ENCODE peak calls at places on chromosomes 1 and 21, in seven cellular contexts. One of them, this sample, is unnamed.

GRCh38 chr1:7441442-7441841 is 329.7 kb upstream of the VAMP3 start:
- DNase-seq in astrocyte of the spinal cord: no peak
- DNase-seq in omental fat pad: no peak
- DNase-seq in cardiac fibroblast: no peak
- DNase-seq in GM23338: no peak
- DNase-seq in fibroblast of the aortic adventitia: no peak
- DNase-seq in GM12864: no peak
- DNase-seq in this sample: no peak

GRCh38 chr1:242468749-242469148 is 55.7 kb downstream of the PLD5 start:
- DNase-seq in omental fat pad: no peak
- DNase-seq in astrocyte of the spinal cord: peak
- DNase-seq in fibroblast of the aortic adventitia: no peak
- DNase-seq in GM12864: no peak
- DNase-seq in cardiac fibroblast: no peak
- DNase-seq in GM23338: no peak
- DNase-seq in this sample: no peak

GRCh38 chr1:25611843-25612242 is 4.7 kb upstream of the MAN1C1 start:
- DNase-seq in GM23338: no peak
- DNase-seq in astrocyte of the spinal cord: no peak
- DNase-seq in fibroblast of the aortic adventitia: no peak
- DNase-seq in cardiac fibroblast: no peak
- DNase-seq in GM12864: no peak
- DNase-seq in omental fat pad: no peak
- DNase-seq in this sample: no peak

GRCh38 chr1:229225331-229225782 is 45.6 kb upstream of the RAB4A start:
- DNase-seq in omental fat pad: no peak
- DNase-seq in cardiac fibroblast: no peak
- DNase-seq in astrocyte of the spinal cord: no peak
- DNase-seq in GM12864: no peak
- DNase-seq in GM23338: no peak
- DNase-seq in fibroblast of the aortic adventitia: no peak
- DNase-seq in this sample: no peak

GRCh38 chr1:66452162-66452561 is 81.8 kb upstream of the SGIP1 start:
- DNase-seq in fibroblast of the aortic adventitia: no peak
- DNase-seq in GM12864: no peak
- DNase-seq in GM23338: no peak
- DNase-seq in astrocyte of the spinal cord: no peak
- DNase-seq in omental fat pad: no peak
- DNase-seq in cardiac fibroblast: no peak
- DNase-seq in this sample: no peak

GRCh38 chr1:241240084-241240483 is 116.9 kb downstream of the RGS7 start:
- DNase-seq in GM12864: no peak
- DNase-seq in astrocyte of the spinal cord: peak
- DNase-seq in omental fat pad: no peak
- DNase-seq in GM23338: no peak
- DNase-seq in cardiac fibroblast: peak
- DNase-seq in fibroblast of the aortic adventitia: no peak
- DNase-seq in this sample: no peak

GRCh38 chr1:182552527-182552926 is 36.5 kb downstream of the RNASEL start:
- DNase-seq in GM12864: no peak
- DNase-seq in omental fat pad: no peak
- DNase-seq in cardiac fibroblast: peak
- DNase-seq in astrocyte of the spinal cord: no peak
- DNase-seq in fibroblast of the aortic adventitia: no peak
- DNase-seq in GM23338: no peak
- DNase-seq in this sample: no peak

GRCh38 chr1:20785907-20786309 is 1.2 kb downstream of the HP1BP3 start:
- DNase-seq in astrocyte of the spinal cord: peak
- DNase-seq in omental fat pad: no peak
- DNase-seq in cardiac fibroblast: no peak
- DNase-seq in fibroblast of the aortic adventitia: no peak
- DNase-seq in GM12864: no peak
- DNase-seq in GM23338: no peak
- DNase-seq in this sample: peak

GRCh38 chr1:38500352-38500751 is 359.2 kb downstream of the RRAGC start:
- DNase-seq in fibroblast of the aortic adventitia: peak
- DNase-seq in GM23338: no peak
- DNase-seq in cardiac fibroblast: no peak
- DNase-seq in astrocyte of the spinal cord: no peak
- DNase-seq in omental fat pad: no peak
- DNase-seq in GM12864: no peak
- DNase-seq in this sample: no peak

GRCh38 chr1:33341190-33341589 is 20.3 kb upstream of the A3GALT2 start:
- DNase-seq in GM23338: no peak
- DNase-seq in astrocyte of the spinal cord: no peak
- DNase-seq in omental fat pad: no peak
- DNase-seq in GM12864: no peak
- DNase-seq in cardiac fibroblast: no peak
- DNase-seq in fibroblast of the aortic adventitia: no peak
- DNase-seq in this sample: no peak

GRCh38 chr1:55034476-55035133 is 4.7 kb upstream of the PCSK9 start:
- DNase-seq in fibroblast of the aortic adventitia: no peak
- DNase-seq in omental fat pad: no peak
- DNase-seq in GM12864: no peak
- DNase-seq in GM23338: no peak
- DNase-seq in astrocyte of the spinal cord: no peak
- DNase-seq in cardiac fibroblast: no peak
- DNase-seq in this sample: no peak

GRCh38 chr1:204742676-204743075 is 57.1 kb upstream of the LRRN2 start:
- DNase-seq in GM23338: no peak
- DNase-seq in GM12864: no peak
- DNase-seq in astrocyte of the spinal cord: no peak
- DNase-seq in fibroblast of the aortic adventitia: no peak
- DNase-seq in cardiac fibroblast: no peak
- DNase-seq in omental fat pad: no peak
- DNase-seq in this sample: no peak

GRCh38 chr1:35222322-35223108 is 29.6 kb upstream of the SFPQ start:
- DNase-seq in fibroblast of the aortic adventitia: peak
- DNase-seq in GM12864: no peak
- DNase-seq in cardiac fibroblast: peak
- DNase-seq in GM23338: no peak
- DNase-seq in astrocyte of the spinal cord: no peak
- DNase-seq in omental fat pad: no peak
- DNase-seq in this sample: no peak

GRCh38 chr21:29261555-29262540 is 36.9 kb upstream of the BACH1 start:
- DNase-seq in cardiac fibroblast: no peak
- DNase-seq in GM23338: no peak
- DNase-seq in fibroblast of the aortic adventitia: no peak
- DNase-seq in astrocyte of the spinal cord: no peak
- DNase-seq in GM12864: no peak
- DNase-seq in omental fat pad: no peak
- DNase-seq in this sample: no peak

GRCh38 chr1:112840631-112841624 is 115.1 kb downstream of the SLC16A1 start:
- DNase-seq in omental fat pad: no peak
- DNase-seq in cardiac fibroblast: peak
- DNase-seq in fibroblast of the aortic adventitia: no peak
- DNase-seq in GM23338: no peak
- DNase-seq in GM12864: peak
- DNase-seq in astrocyte of the spinal cord: no peak
- DNase-seq in this sample: peak

GRCh38 chr1:67062412-67062811 is 8.5 kb upstream of the SLC35D1 start:
- DNase-seq in cardiac fibroblast: no peak
- DNase-seq in astrocyte of the spinal cord: no peak
- DNase-seq in GM12864: no peak
- DNase-seq in fibroblast of the aortic adventitia: no peak
- DNase-seq in omental fat pad: no peak
- DNase-seq in GM23338: no peak
- DNase-seq in this sample: no peak

GRCh38 chr1:85133565-85134159 is 67.2 kb downstream of the SYDE2 start:
- DNase-seq in omental fat pad: no peak
- DNase-seq in cardiac fibroblast: no peak
- DNase-seq in GM23338: peak
- DNase-seq in fibroblast of the aortic adventitia: peak
- DNase-seq in GM12864: no peak
- DNase-seq in astrocyte of the spinal cord: no peak
- DNase-seq in this sample: no peak

GRCh38 chr1:109134423-109134822 is 20.5 kb downstream of the ELAPOR1 start:
- DNase-seq in fibroblast of the aortic adventitia: no peak
- DNase-seq in GM12864: no peak
- DNase-seq in GM23338: no peak
- DNase-seq in omental fat pad: no peak
- DNase-seq in cardiac fibroblast: no peak
- DNase-seq in astrocyte of the spinal cord: no peak
- DNase-seq in this sample: peak

GRCh38 chr21:33403128-33403785 is at the start of gene IFNGR2:
- DNase-seq in omental fat pad: no peak
- DNase-seq in GM23338: peak
- DNase-seq in fibroblast of the aortic adventitia: no peak
- DNase-seq in GM12864: no peak
- DNase-seq in cardiac fibroblast: no peak
- DNase-seq in astrocyte of the spinal cord: no peak
- DNase-seq in this sample: peak

GRCh38 chr1:169048043-169048442 is 58.4 kb upstream of the ATP1B1 start:
- DNase-seq in cardiac fibroblast: no peak
- DNase-seq in astrocyte of the spinal cord: no peak
- DNase-seq in GM23338: no peak
- DNase-seq in omental fat pad: no peak
- DNase-seq in GM12864: no peak
- DNase-seq in fibroblast of the aortic adventitia: no peak
- DNase-seq in this sample: no peak

GRCh38 chr21:45524756-45525152 is 17.5 kb downstream of the SLC19A1 start:
- DNase-seq in GM23338: no peak
- DNase-seq in omental fat pad: no peak
- DNase-seq in astrocyte of the spinal cord: no peak
- DNase-seq in cardiac fibroblast: no peak
- DNase-seq in fibroblast of the aortic adventitia: no peak
- DNase-seq in GM12864: no peak
- DNase-seq in this sample: no peak

GRCh38 chr1:50735443-50735842 is 224.6 kb downstream of the FAF1 start:
- DNase-seq in astrocyte of the spinal cord: peak
- DNase-seq in GM23338: peak
- DNase-seq in cardiac fibroblast: peak
- DNase-seq in omental fat pad: no peak
- DNase-seq in GM12864: no peak
- DNase-seq in fibroblast of the aortic adventitia: peak
- DNase-seq in this sample: no peak

GRCh38 chr1:79079770-79080169 is 73.2 kb upstream of the ADGRL4 start:
- DNase-seq in GM12864: no peak
- DNase-seq in fibroblast of the aortic adventitia: peak
- DNase-seq in omental fat pad: no peak
- DNase-seq in GM23338: peak
- DNase-seq in astrocyte of the spinal cord: peak
- DNase-seq in cardiac fibroblast: peak
- DNase-seq in this sample: no peak

GRCh38 chr1:229129306-229130027 is 141.4 kb upstream of the RAB4A start:
- DNase-seq in omental fat pad: no peak
- DNase-seq in fibroblast of the aortic adventitia: no peak
- DNase-seq in cardiac fibroblast: no peak
- DNase-seq in astrocyte of the spinal cord: no peak
- DNase-seq in GM23338: no peak
- DNase-seq in GM12864: no peak
- DNase-seq in this sample: no peak

DNA sequence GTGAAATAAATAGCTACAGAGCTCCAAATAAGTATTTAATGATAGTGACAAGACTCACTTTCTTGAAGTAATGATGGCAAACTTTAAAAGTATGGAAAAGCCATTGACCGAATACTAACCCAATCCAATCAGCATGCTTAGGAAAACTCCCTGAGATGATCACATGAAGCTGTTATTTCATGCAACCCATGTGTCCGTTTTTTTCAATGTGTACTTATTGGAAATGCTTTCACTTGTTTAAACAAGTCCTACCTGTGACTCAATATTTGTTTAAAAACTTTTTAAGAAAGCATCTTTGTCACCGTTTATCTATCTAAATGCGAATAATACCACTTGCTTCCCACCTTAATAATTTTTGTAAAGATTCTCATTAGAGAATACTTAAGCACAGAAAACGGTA is 185.8 kb downstream of the NRIP1 start:
- DNase-seq in cardiac fibroblast: no peak
- DNase-seq in fibroblast of the aortic adventitia: no peak
- DNase-seq in astrocyte of the spinal cord: no peak
- DNase-seq in omental fat pad: no peak
- DNase-seq in GM23338: no peak
- DNase-seq in GM12864: no peak
- DNase-seq in this sample: no peak
- TF ChIP-seq CTCF in cardiac fibroblast: no peak
- TF ChIP-seq CTCF in fibroblast of the aortic adventitia: no peak
- TF ChIP-seq CTCF in astrocyte of the spinal cord: no peak
- TF ChIP-seq CTCF in omental fat pad: no peak
- TF ChIP-seq CTCF in GM23338: no peak
- TF ChIP-seq CTCF in GM12864: no peak
- TF ChIP-seq CTCF in this sample: no peak

DNA sequence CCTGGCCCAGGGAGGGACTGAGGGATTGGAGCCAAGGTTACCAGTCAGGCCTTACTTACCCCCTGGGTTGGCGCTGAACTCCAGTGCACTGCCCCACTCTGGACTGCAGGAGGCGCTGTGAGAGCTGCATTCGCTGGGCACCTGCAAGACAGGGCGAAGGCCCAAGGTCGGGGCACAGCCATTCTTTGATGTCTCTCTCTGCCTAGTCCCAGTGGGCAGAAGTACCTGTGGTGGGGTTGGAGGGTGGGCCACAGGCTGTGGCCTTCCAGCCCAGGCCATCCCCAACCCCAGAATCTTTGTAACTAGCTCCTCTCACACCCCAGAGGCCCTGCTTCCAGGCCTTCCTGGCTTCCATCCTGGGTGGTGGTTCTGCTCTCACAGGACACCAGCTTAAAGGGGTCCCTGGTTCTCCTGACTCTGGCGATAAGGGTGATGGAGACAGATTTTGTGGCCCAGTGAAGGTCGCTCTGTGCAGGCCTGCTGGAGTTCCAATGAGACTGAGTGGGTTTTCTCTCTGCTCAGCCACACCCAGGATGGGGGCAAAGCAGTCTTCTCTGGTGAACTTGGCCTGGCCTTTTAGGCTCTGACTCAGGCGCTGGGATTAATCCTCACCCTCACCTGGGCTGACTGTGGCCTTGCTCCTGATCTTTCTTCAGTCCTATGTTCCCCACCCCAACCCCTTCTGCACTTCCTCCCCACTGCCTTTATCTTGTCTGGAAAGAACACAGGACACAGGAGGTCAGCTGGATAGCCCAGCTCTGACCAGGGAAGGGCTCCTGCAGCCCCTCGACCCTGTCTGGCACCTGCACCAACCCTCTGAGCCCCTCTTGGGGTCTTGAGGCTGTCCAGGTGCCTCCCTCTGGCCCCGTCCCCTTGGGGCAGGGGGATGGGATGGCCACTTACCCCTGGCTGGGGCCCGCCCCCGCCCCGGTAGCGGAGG is 954 bp downstream of the MYOG start:
- DNase-seq in fibroblast of the aortic adventitia: no peak
- DNase-seq in astrocyte of the spinal cord: no peak
- DNase-seq in omental fat pad: no peak
- DNase-seq in GM12864: no peak
- DNase-seq in GM23338: peak
- DNase-seq in cardiac fibroblast: no peak
- DNase-seq in this sample: peak
- TF ChIP-seq CTCF in fibroblast of the aortic adventitia: peak
- TF ChIP-seq CTCF in astrocyte of the spinal cord: peak
- TF ChIP-seq CTCF in omental fat pad: no peak
- TF ChIP-seq CTCF in GM12864: peak
- TF ChIP-seq CTCF in GM23338: peak
- TF ChIP-seq CTCF in cardiac fibroblast: peak
- TF ChIP-seq CTCF in this sample: peak

GRCh38 chr1:1211541-1212511 is 2.1 kb downstream of the TNFRSF4 start:
- DNase-seq in omental fat pad: no peak
- DNase-seq in GM12864: no peak
- DNase-seq in cardiac fibroblast: no peak
- DNase-seq in fibroblast of the aortic adventitia: no peak
- DNase-seq in astrocyte of the spinal cord: no peak
- DNase-seq in GM23338: no peak
- DNase-seq in this sample: no peak
- TF ChIP-seq CTCF in omental fat pad: no peak
- TF ChIP-seq CTCF in GM12864: no peak
- TF ChIP-seq CTCF in cardiac fibroblast: no peak
- TF ChIP-seq CTCF in fibroblast of the aortic adventitia: no peak
- TF ChIP-seq CTCF in astrocyte of the spinal cord: no peak
- TF ChIP-seq CTCF in GM23338: no peak
- TF ChIP-seq CTCF in this sample: no peak

GRCh38 chr1:154405762-154406571 is 824 bp downstream of the IL6R start:
- DNase-seq in astrocyte of the spinal cord: peak
- DNase-seq in omental fat pad: peak
- DNase-seq in fibroblast of the aortic adventitia: peak
- DNase-seq in cardiac fibroblast: peak
- DNase-seq in GM23338: peak
- DNase-seq in GM12864: no peak
- DNase-seq in this sample: no peak
- TF ChIP-seq CTCF in astrocyte of the spinal cord: peak
- TF ChIP-seq CTCF in omental fat pad: no peak
- TF ChIP-seq CTCF in fibroblast of the aortic adventitia: peak
- TF ChIP-seq CTCF in cardiac fibroblast: peak
- TF ChIP-seq CTCF in GM23338: no peak
- TF ChIP-seq CTCF in GM12864: peak
- TF ChIP-seq CTCF in this sample: peak